ENCODE peak calls at places on chromosome 9, in nine cellular contexts. One of them, this sample, is unnamed.

GRCh38 chr9:137435980-137436760 is 5.0 kb downstream of the ENTPD8 start:
- DNase-seq in iris pigment epithelial cell: peak
- DNase-seq in stimulated activated CD8-positive, alpha-beta memory T cell treated with anti-CD3 and anti-CD28 coated beads, Interleukin-15, amount 100 ng/mL, for 24 hours: no peak
- DNase-seq in activated gamma-delta T cell treated with Interleukin-2 at 50 U/mL for 16 hours: no peak
- DNase-seq in stimulated activated CD4-positive, alpha-beta T cell treated with anti-CD3 and anti-CD28 coated beads, Interleukin-4, amount 100 ng/mL, for 24 hours: no peak
- DNase-seq in lower lobe of right lung: peak
- DNase-seq in NCI-H1417: no peak
- DNase-seq in Caco-2: no peak
- DNase-seq in HuH-7.5: peak
- DNase-seq in this sample: no peak

GRCh38 chr9:131289301-131290038 is at the start of gene PLPP7:
- DNase-seq in HuH-7.5: peak
- DNase-seq in activated gamma-delta T cell treated with Interleukin-2 at 50 U/mL for 16 hours: no peak
- DNase-seq in iris pigment epithelial cell: peak
- DNase-seq in NCI-H1417: peak
- DNase-seq in lower lobe of right lung: no peak
- DNase-seq in Caco-2: peak
- DNase-seq in stimulated activated CD8-positive, alpha-beta memory T cell treated with anti-CD3 and anti-CD28 coated beads, Interleukin-15, amount 100 ng/mL, for 24 hours: no peak
- DNase-seq in stimulated activated CD4-positive, alpha-beta T cell treated with anti-CD3 and anti-CD28 coated beads, Interleukin-4, amount 100 ng/mL, for 24 hours: no peak
- DNase-seq in this sample: no peak

GRCh38 chr9:75109210-75109839 is 21.0 kb downstream of the OSTF1 start:
- DNase-seq in activated gamma-delta T cell treated with Interleukin-2 at 50 U/mL for 16 hours: no peak
- DNase-seq in Caco-2: no peak
- DNase-seq in lower lobe of right lung: no peak
- DNase-seq in NCI-H1417: no peak
- DNase-seq in stimulated activated CD8-positive, alpha-beta memory T cell treated with anti-CD3 and anti-CD28 coated beads, Interleukin-15, amount 100 ng/mL, for 24 hours: no peak
- DNase-seq in HuH-7.5: no peak
- DNase-seq in iris pigment epithelial cell: peak
- DNase-seq in stimulated activated CD4-positive, alpha-beta T cell treated with anti-CD3 and anti-CD28 coated beads, Interleukin-4, amount 100 ng/mL, for 24 hours: no peak
- DNase-seq in this sample: no peak

GRCh38 chr9:18721267-18722079 is 247.5 kb downstream of the ADAMTSL1 start:
- DNase-seq in iris pigment epithelial cell: no peak
- DNase-seq in stimulated activated CD8-positive, alpha-beta memory T cell treated with anti-CD3 and anti-CD28 coated beads, Interleukin-15, amount 100 ng/mL, for 24 hours: no peak
- DNase-seq in stimulated activated CD4-positive, alpha-beta T cell treated with anti-CD3 and anti-CD28 coated beads, Interleukin-4, amount 100 ng/mL, for 24 hours: no peak
- DNase-seq in HuH-7.5: no peak
- DNase-seq in Caco-2: no peak
- DNase-seq in lower lobe of right lung: no peak
- DNase-seq in activated gamma-delta T cell treated with Interleukin-2 at 50 U/mL for 16 hours: no peak
- DNase-seq in NCI-H1417: peak
- DNase-seq in this sample: no peak

GRCh38 chr9:13171261-13171660 is 108.2 kb downstream of the MPDZ start:
- DNase-seq in stimulated activated CD4-positive, alpha-beta T cell treated with anti-CD3 and anti-CD28 coated beads, Interleukin-4, amount 100 ng/mL, for 24 hours: no peak
- DNase-seq in Caco-2: no peak
- DNase-seq in HuH-7.5: no peak
- DNase-seq in stimulated activated CD8-positive, alpha-beta memory T cell treated with anti-CD3 and anti-CD28 coated beads, Interleukin-15, amount 100 ng/mL, for 24 hours: no peak
- DNase-seq in NCI-H1417: no peak
- DNase-seq in lower lobe of right lung: no peak
- DNase-seq in iris pigment epithelial cell: peak
- DNase-seq in activated gamma-delta T cell treated with Interleukin-2 at 50 U/mL for 16 hours: no peak
- DNase-seq in this sample: no peak

GRCh38 chr9:131358438-131359029 is 35.4 kb upstream of the PRRC2B start:
- DNase-seq in lower lobe of right lung: peak
- DNase-seq in stimulated activated CD4-positive, alpha-beta T cell treated with anti-CD3 and anti-CD28 coated beads, Interleukin-4, amount 100 ng/mL, for 24 hours: no peak
- DNase-seq in activated gamma-delta T cell treated with Interleukin-2 at 50 U/mL for 16 hours: peak
- DNase-seq in stimulated activated CD8-positive, alpha-beta memory T cell treated with anti-CD3 and anti-CD28 coated beads, Interleukin-15, amount 100 ng/mL, for 24 hours: no peak
- DNase-seq in iris pigment epithelial cell: no peak
- DNase-seq in Caco-2: no peak
- DNase-seq in NCI-H1417: no peak
- DNase-seq in HuH-7.5: no peak
- DNase-seq in this sample: no peak

GRCh38 chr9:76926324-76926731 is 20.4 kb upstream of the PRUNE2 start:
- DNase-seq in HuH-7.5: no peak
- DNase-seq in activated gamma-delta T cell treated with Interleukin-2 at 50 U/mL for 16 hours: no peak
- DNase-seq in Caco-2: no peak
- DNase-seq in NCI-H1417: no peak
- DNase-seq in stimulated activated CD4-positive, alpha-beta T cell treated with anti-CD3 and anti-CD28 coated beads, Interleukin-4, amount 100 ng/mL, for 24 hours: no peak
- DNase-seq in lower lobe of right lung: no peak
- DNase-seq in iris pigment epithelial cell: peak
- DNase-seq in stimulated activated CD8-positive, alpha-beta memory T cell treated with anti-CD3 and anti-CD28 coated beads, Interleukin-15, amount 100 ng/mL, for 24 hours: no peak
- DNase-seq in this sample: no peak

GRCh38 chr9:68805890-68806517 is 101.0 kb downstream of the PIP5K1B start:
- DNase-seq in activated gamma-delta T cell treated with Interleukin-2 at 50 U/mL for 16 hours: no peak
- DNase-seq in Caco-2: no peak
- DNase-seq in stimulated activated CD8-positive, alpha-beta memory T cell treated with anti-CD3 and anti-CD28 coated beads, Interleukin-15, amount 100 ng/mL, for 24 hours: no peak
- DNase-seq in lower lobe of right lung: no peak
- DNase-seq in NCI-H1417: peak
- DNase-seq in iris pigment epithelial cell: no peak
- DNase-seq in stimulated activated CD4-positive, alpha-beta T cell treated with anti-CD3 and anti-CD28 coated beads, Interleukin-4, amount 100 ng/mL, for 24 hours: no peak
- DNase-seq in HuH-7.5: no peak
- DNase-seq in this sample: no peak

GRCh38 chr9:85040141-85040540 is 370.6 kb downstream of the NTRK2 start:
- DNase-seq in HuH-7.5: no peak
- DNase-seq in iris pigment epithelial cell: no peak
- DNase-seq in stimulated activated CD4-positive, alpha-beta T cell treated with anti-CD3 and anti-CD28 coated beads, Interleukin-4, amount 100 ng/mL, for 24 hours: no peak
- DNase-seq in lower lobe of right lung: no peak
- DNase-seq in NCI-H1417: no peak
- DNase-seq in stimulated activated CD8-positive, alpha-beta memory T cell treated with anti-CD3 and anti-CD28 coated beads, Interleukin-15, amount 100 ng/mL, for 24 hours: no peak
- DNase-seq in Caco-2: no peak
- DNase-seq in activated gamma-delta T cell treated with Interleukin-2 at 50 U/mL for 16 hours: no peak
- DNase-seq in this sample: no peak

GRCh38 chr9:133148351-133149129 is 15.2 kb downstream of the GBGT1 start:
- DNase-seq in activated gamma-delta T cell treated with Interleukin-2 at 50 U/mL for 16 hours: peak
- DNase-seq in NCI-H1417: peak
- DNase-seq in stimulated activated CD8-positive, alpha-beta memory T cell treated with anti-CD3 and anti-CD28 coated beads, Interleukin-15, amount 100 ng/mL, for 24 hours: peak
- DNase-seq in HuH-7.5: peak
- DNase-seq in Caco-2: peak
- DNase-seq in stimulated activated CD4-positive, alpha-beta T cell treated with anti-CD3 and anti-CD28 coated beads, Interleukin-4, amount 100 ng/mL, for 24 hours: peak
- DNase-seq in lower lobe of right lung: peak
- DNase-seq in iris pigment epithelial cell: peak
- DNase-seq in this sample: peak

GRCh38 chr9:93205045-93205768 is 21.3 kb downstream of the WNK2 start:
- DNase-seq in activated gamma-delta T cell treated with Interleukin-2 at 50 U/mL for 16 hours: no peak
- DNase-seq in stimulated activated CD8-positive, alpha-beta memory T cell treated with anti-CD3 and anti-CD28 coated beads, Interleukin-15, amount 100 ng/mL, for 24 hours: no peak
- DNase-seq in iris pigment epithelial cell: no peak
- DNase-seq in Caco-2: no peak
- DNase-seq in lower lobe of right lung: peak
- DNase-seq in HuH-7.5: no peak
- DNase-seq in stimulated activated CD4-positive, alpha-beta T cell treated with anti-CD3 and anti-CD28 coated beads, Interleukin-4, amount 100 ng/mL, for 24 hours: no peak
- DNase-seq in NCI-H1417: peak
- DNase-seq in this sample: no peak

GRCh38 chr9:16884952-16885513 is 14.6 kb upstream of the BNC2 start:
- DNase-seq in NCI-H1417: peak
- DNase-seq in stimulated activated CD8-positive, alpha-beta memory T cell treated with anti-CD3 and anti-CD28 coated beads, Interleukin-15, amount 100 ng/mL, for 24 hours: no peak
- DNase-seq in lower lobe of right lung: no peak
- DNase-seq in Caco-2: no peak
- DNase-seq in stimulated activated CD4-positive, alpha-beta T cell treated with anti-CD3 and anti-CD28 coated beads, Interleukin-4, amount 100 ng/mL, for 24 hours: no peak
- DNase-seq in iris pigment epithelial cell: peak
- DNase-seq in activated gamma-delta T cell treated with Interleukin-2 at 50 U/mL for 16 hours: no peak
- DNase-seq in HuH-7.5: no peak
- DNase-seq in this sample: no peak

GRCh38 chr9:111096051-111096450 is 57.8 kb upstream of the LPAR1 start:
- DNase-seq in stimulated activated CD8-positive, alpha-beta memory T cell treated with anti-CD3 and anti-CD28 coated beads, Interleukin-15, amount 100 ng/mL, for 24 hours: no peak
- DNase-seq in activated gamma-delta T cell treated with Interleukin-2 at 50 U/mL for 16 hours: no peak
- DNase-seq in stimulated activated CD4-positive, alpha-beta T cell treated with anti-CD3 and anti-CD28 coated beads, Interleukin-4, amount 100 ng/mL, for 24 hours: no peak
- DNase-seq in HuH-7.5: no peak
- DNase-seq in Caco-2: no peak
- DNase-seq in iris pigment epithelial cell: no peak
- DNase-seq in lower lobe of right lung: no peak
- DNase-seq in NCI-H1417: peak
- DNase-seq in this sample: no peak

GRCh38 chr9:2602704-2603116 is 18.9 kb upstream of the VLDLR start:
- DNase-seq in Caco-2: peak
- DNase-seq in activated gamma-delta T cell treated with Interleukin-2 at 50 U/mL for 16 hours: no peak
- DNase-seq in stimulated activated CD8-positive, alpha-beta memory T cell treated with anti-CD3 and anti-CD28 coated beads, Interleukin-15, amount 100 ng/mL, for 24 hours: no peak
- DNase-seq in stimulated activated CD4-positive, alpha-beta T cell treated with anti-CD3 and anti-CD28 coated beads, Interleukin-4, amount 100 ng/mL, for 24 hours: no peak
- DNase-seq in NCI-H1417: peak
- DNase-seq in HuH-7.5: no peak
- DNase-seq in lower lobe of right lung: no peak
- DNase-seq in iris pigment epithelial cell: peak
- DNase-seq in this sample: no peak

GRCh38 chr9:127365461-127365860 is 31.5 kb upstream of the SLC2A8 start:
- DNase-seq in stimulated activated CD8-positive, alpha-beta memory T cell treated with anti-CD3 and anti-CD28 coated beads, Interleukin-15, amount 100 ng/mL, for 24 hours: no peak
- DNase-seq in activated gamma-delta T cell treated with Interleukin-2 at 50 U/mL for 16 hours: no peak
- DNase-seq in NCI-H1417: no peak
- DNase-seq in Caco-2: no peak
- DNase-seq in stimulated activated CD4-positive, alpha-beta T cell treated with anti-CD3 and anti-CD28 coated beads, Interleukin-4, amount 100 ng/mL, for 24 hours: no peak
- DNase-seq in iris pigment epithelial cell: no peak
- DNase-seq in lower lobe of right lung: no peak
- DNase-seq in HuH-7.5: no peak
- DNase-seq in this sample: no peak

GRCh38 chr9:82332018-82332773 is 343.6 kb downstream of the SPATA31D1 start:
- DNase-seq in iris pigment epithelial cell: peak
- DNase-seq in HuH-7.5: no peak
- DNase-seq in stimulated activated CD4-positive, alpha-beta T cell treated with anti-CD3 and anti-CD28 coated beads, Interleukin-4, amount 100 ng/mL, for 24 hours: no peak
- DNase-seq in stimulated activated CD8-positive, alpha-beta memory T cell treated with anti-CD3 and anti-CD28 coated beads, Interleukin-15, amount 100 ng/mL, for 24 hours: no peak
- DNase-seq in activated gamma-delta T cell treated with Interleukin-2 at 50 U/mL for 16 hours: no peak
- DNase-seq in lower lobe of right lung: no peak
- DNase-seq in NCI-H1417: peak
- DNase-seq in Caco-2: peak
- DNase-seq in this sample: no peak

GRCh38 chr9:32603914-32604852 is 31.2 kb upstream of the NDUFB6 start:
- DNase-seq in stimulated activated CD4-positive, alpha-beta T cell treated with anti-CD3 and anti-CD28 coated beads, Interleukin-4, amount 100 ng/mL, for 24 hours: no peak
- DNase-seq in Caco-2: peak
- DNase-seq in HuH-7.5: no peak
- DNase-seq in stimulated activated CD8-positive, alpha-beta memory T cell treated with anti-CD3 and anti-CD28 coated beads, Interleukin-15, amount 100 ng/mL, for 24 hours: no peak
- DNase-seq in iris pigment epithelial cell: peak
- DNase-seq in lower lobe of right lung: no peak
- DNase-seq in activated gamma-delta T cell treated with Interleukin-2 at 50 U/mL for 16 hours: no peak
- DNase-seq in NCI-H1417: no peak
- DNase-seq in this sample: no peak

GRCh38 chr9:74444389-74444788 is 52.7 kb upstream of the RORB start:
- DNase-seq in stimulated activated CD8-positive, alpha-beta memory T cell treated with anti-CD3 and anti-CD28 coated beads, Interleukin-15, amount 100 ng/mL, for 24 hours: no peak
- DNase-seq in activated gamma-delta T cell treated with Interleukin-2 at 50 U/mL for 16 hours: no peak
- DNase-seq in iris pigment epithelial cell: no peak
- DNase-seq in stimulated activated CD4-positive, alpha-beta T cell treated with anti-CD3 and anti-CD28 coated beads, Interleukin-4, amount 100 ng/mL, for 24 hours: no peak
- DNase-seq in Caco-2: no peak
- DNase-seq in NCI-H1417: no peak
- DNase-seq in lower lobe of right lung: no peak
- DNase-seq in HuH-7.5: no peak
- DNase-seq in this sample: no peak

GRCh38 chr9:81619353-81620008 is 69.9 kb downstream of the TLE1 start:
- DNase-seq in NCI-H1417: no peak
- DNase-seq in lower lobe of right lung: no peak
- DNase-seq in HuH-7.5: no peak
- DNase-seq in activated gamma-delta T cell treated with Interleukin-2 at 50 U/mL for 16 hours: no peak
- DNase-seq in Caco-2: no peak
- DNase-seq in stimulated activated CD8-positive, alpha-beta memory T cell treated with anti-CD3 and anti-CD28 coated beads, Interleukin-15, amount 100 ng/mL, for 24 hours: no peak
- DNase-seq in iris pigment epithelial cell: peak
- DNase-seq in stimulated activated CD4-positive, alpha-beta T cell treated with anti-CD3 and anti-CD28 coated beads, Interleukin-4, amount 100 ng/mL, for 24 hours: no peak
- DNase-seq in this sample: no peak

GRCh38 chr9:70003786-70004185 is 39.9 kb upstream of the MAMDC2 start:
- DNase-seq in activated gamma-delta T cell treated with Interleukin-2 at 50 U/mL for 16 hours: no peak
- DNase-seq in stimulated activated CD4-positive, alpha-beta T cell treated with anti-CD3 and anti-CD28 coated beads, Interleukin-4, amount 100 ng/mL, for 24 hours: no peak
- DNase-seq in NCI-H1417: no peak
- DNase-seq in HuH-7.5: no peak
- DNase-seq in stimulated activated CD8-positive, alpha-beta memory T cell treated with anti-CD3 and anti-CD28 coated beads, Interleukin-15, amount 100 ng/mL, for 24 hours: no peak
- DNase-seq in Caco-2: no peak
- DNase-seq in lower lobe of right lung: no peak
- DNase-seq in iris pigment epithelial cell: peak
- DNase-seq in this sample: no peak

GRCh38 chr9:17614246-17614645 is 35.4 kb downstream of the SH3GL2 start:
- DNase-seq in lower lobe of right lung: no peak
- DNase-seq in NCI-H1417: no peak
- DNase-seq in HuH-7.5: no peak
- DNase-seq in iris pigment epithelial cell: no peak
- DNase-seq in Caco-2: no peak
- DNase-seq in stimulated activated CD4-positive, alpha-beta T cell treated with anti-CD3 and anti-CD28 coated beads, Interleukin-4, amount 100 ng/mL, for 24 hours: no peak
- DNase-seq in activated gamma-delta T cell treated with Interleukin-2 at 50 U/mL for 16 hours: no peak
- DNase-seq in stimulated activated CD8-positive, alpha-beta memory T cell treated with anti-CD3 and anti-CD28 coated beads, Interleukin-15, amount 100 ng/mL, for 24 hours: no peak
- DNase-seq in this sample: no peak

GRCh38 chr9:69549310-69550202 is 122.6 kb downstream of the APBA1 start:
- DNase-seq in activated gamma-delta T cell treated with Interleukin-2 at 50 U/mL for 16 hours: no peak
- DNase-seq in HuH-7.5: peak
- DNase-seq in Caco-2: peak
- DNase-seq in stimulated activated CD4-positive, alpha-beta T cell treated with anti-CD3 and anti-CD28 coated beads, Interleukin-4, amount 100 ng/mL, for 24 hours: peak
- DNase-seq in iris pigment epithelial cell: peak
- DNase-seq in NCI-H1417: peak
- DNase-seq in lower lobe of right lung: no peak
- DNase-seq in stimulated activated CD8-positive, alpha-beta memory T cell treated with anti-CD3 and anti-CD28 coated beads, Interleukin-15, amount 100 ng/mL, for 24 hours: no peak
- DNase-seq in this sample: peak

GRCh38 chr9:89839952-89840351 is 235.1 kb downstream of the GADD45G start:
- DNase-seq in activated gamma-delta T cell treated with Interleukin-2 at 50 U/mL for 16 hours: no peak
- DNase-seq in lower lobe of right lung: no peak
- DNase-seq in Caco-2: no peak
- DNase-seq in HuH-7.5: no peak
- DNase-seq in stimulated activated CD8-positive, alpha-beta memory T cell treated with anti-CD3 and anti-CD28 coated beads, Interleukin-15, amount 100 ng/mL, for 24 hours: no peak
- DNase-seq in stimulated activated CD4-positive, alpha-beta T cell treated with anti-CD3 and anti-CD28 coated beads, Interleukin-4, amount 100 ng/mL, for 24 hours: no peak
- DNase-seq in iris pigment epithelial cell: no peak
- DNase-seq in NCI-H1417: no peak
- DNase-seq in this sample: no peak

GRCh38 chr9:19122490-19123042 is 4.7 kb downstream of the PLIN2 start:
- DNase-seq in stimulated activated CD4-positive, alpha-beta T cell treated with anti-CD3 and anti-CD28 coated beads, Interleukin-4, amount 100 ng/mL, for 24 hours: no peak
- DNase-seq in activated gamma-delta T cell treated with Interleukin-2 at 50 U/mL for 16 hours: no peak
- DNase-seq in HuH-7.5: no peak
- DNase-seq in stimulated activated CD8-positive, alpha-beta memory T cell treated with anti-CD3 and anti-CD28 coated beads, Interleukin-15, amount 100 ng/mL, for 24 hours: no peak
- DNase-seq in NCI-H1417: no peak
- DNase-seq in lower lobe of right lung: no peak
- DNase-seq in iris pigment epithelial cell: no peak
- DNase-seq in Caco-2: no peak
- DNase-seq in this sample: no peak

GRCh38 chr9:95138474-95138873 is 179.0 kb downstream of the FANCC start:
- DNase-seq in stimulated activated CD4-positive, alpha-beta T cell treated with anti-CD3 and anti-CD28 coated beads, Interleukin-4, amount 100 ng/mL, for 24 hours: no peak
- DNase-seq in lower lobe of right lung: no peak
- DNase-seq in activated gamma-delta T cell treated with Interleukin-2 at 50 U/mL for 16 hours: no peak
- DNase-seq in stimulated activated CD8-positive, alpha-beta memory T cell treated with anti-CD3 and anti-CD28 coated beads, Interleukin-15, amount 100 ng/mL, for 24 hours: no peak
- DNase-seq in Caco-2: no peak
- DNase-seq in HuH-7.5: no peak
- DNase-seq in NCI-H1417: peak
- DNase-seq in iris pigment epithelial cell: no peak
- DNase-seq in this sample: no peak

GRCh38 chr9:6869081-6869948 is 111.5 kb downstream of the KDM4C start:
- DNase-seq in Caco-2: no peak
- DNase-seq in iris pigment epithelial cell: peak
- DNase-seq in stimulated activated CD8-positive, alpha-beta memory T cell treated with anti-CD3 and anti-CD28 coated beads, Interleukin-15, amount 100 ng/mL, for 24 hours: no peak
- DNase-seq in lower lobe of right lung: no peak
- DNase-seq in stimulated activated CD4-positive, alpha-beta T cell treated with anti-CD3 and anti-CD28 coated beads, Interleukin-4, amount 100 ng/mL, for 24 hours: no peak
- DNase-seq in activated gamma-delta T cell treated with Interleukin-2 at 50 U/mL for 16 hours: no peak
- DNase-seq in HuH-7.5: no peak
- DNase-seq in NCI-H1417: no peak
- DNase-seq in this sample: no peak